ENCODE peak calls at places on chromosomes 13 and 19, in four cellular contexts. B is stimulated activated naive CD8-positive, alpha-beta T cell treated with anti-CD3 and anti-CD28 coated beads, Interleukin-15, Interleukin-2, amounts not matched to agents 100 U/mL and 50 U/mL, for 24 hours; L is tibial artery; R is GF-D8. Z is an unnamed sample.
A peak's percentile ranks its signal among the peaks of the same experiment; 100 is the strongest.

GRCh38 chr13:48938308-48938943 is 37.3 kb upstream of the FNDC3A start:
- DNase-seq in L (no peak), B (no peak), R (no peak), Z (no peak)

GRCh38 chr19:41328157-41328817 is 18.3 kb downstream of the CCDC97 start:
- DNase-seq in B (peak; percentile 62), R (no peak), L (peak; percentile 34), Z (no peak)

GRCh38 chr13:44759222-44759721 is 183.1 kb upstream of the TSC22D1 start:
- DNase-seq in L (no peak), B (no peak), R (no peak), Z (no peak)

GRCh38 chr13:62799931-62800436 is 1384.3 kb upstream of the PCDH20 start:
- DNase-seq in R (no peak), L (no peak), B (no peak), Z (no peak)

GRCh38 chr13:101917833-101918755 is 465.6 kb downstream of the ITGBL1 start:
- DNase-seq in R (no peak), B (no peak), L (no peak), Z (no peak)

GRCh38 chr19:19372656-19373416 is 32.6 kb upstream of the GATAD2A start:
- DNase-seq in R (peak; percentile 80), B (peak; percentile 47), L (peak; percentile 68), Z (peak; percentile 82)

GRCh38 chr19:58387338-58388174 is 487 bp downstream of the RPS5 start:
- DNase-seq in B (no peak), R (no peak), L (no peak), Z (no peak)

GRCh38 chr19:32201211-32201610 is 144.2 kb upstream of the ZNF507 start:
- DNase-seq in L (no peak), B (no peak), R (no peak), Z (no peak)

GRCh38 chr13:65966991-65967451 is 1263.1 kb downstream of the PCDH9 start:
- DNase-seq in R (peak; percentile 4), B (no peak), L (no peak), Z (no peak)

GRCh38 chr13:79423801-79424642 is 18.0 kb upstream of the RBM26 start:
- DNase-seq in L (no peak), B (no peak), R (peak; percentile 62), Z (no peak)

GRCh38 chr19:48565090-48565489 is 13.1 kb downstream of the SULT2B1 start:
- DNase-seq in R (no peak), L (no peak), B (no peak), Z (no peak)

GRCh38 chr19:40920300-40921004 is 38.4 kb upstream of the CYP2A7 start:
- DNase-seq in B (no peak), L (no peak), R (no peak), Z (no peak)

GRCh38 chr13:87058786-87059329 is 612.3 kb upstream of the SLITRK5 start:
- DNase-seq in B (no peak), L (no peak), R (no peak), Z (no peak)

GRCh38 chr13:32178763-32179162 is 136.4 kb downstream of the ZAR1L start:
- DNase-seq in L (no peak), R (no peak), B (no peak), Z (no peak)

GRCh38 chr13:59345316-59345715 is 818.4 kb downstream of the DIAPH3 start:
- DNase-seq in B (no peak), L (no peak), R (no peak), Z (peak; percentile 86)

Z was measured in sigmoid colon.